ENCODE peak calls at places on chromosomes 12 and 14, in ten cellular contexts. U is retina, S is germinal center, Y is IMR-90, J is RPMI7951, N is left cardiac atrium, D is iPS-NIHi11, C is left kidney, V is HFFc6, X is HEK293T. H is an unnamed sample.
A peak's percentile ranks its signal among the peaks of the same experiment; 100 is the strongest.

GRCh38 chr14:22531451-22532344 is 57.3 kb downstream of the DAD1 start:
- DNase-seq in C (no peak), Y (no peak), D (no peak), S (peak; percentile 46), X (no peak), V (no peak), J (no peak), U (no peak), N (no peak), H (no peak)

GRCh38 chr14:76768671-76769500 is 7.6 kb downstream of the VASH1 start:
- DNase-seq in S (no peak), X (no peak), C (no peak), J (no peak), D (no peak), N (peak; percentile 21), V (no peak), Y (no peak), U (no peak), H (no peak)

GRCh38 chr14:46490150-46490769 is 161.3 kb downstream of the RPL10L start:
- DNase-seq in N (no peak), X (peak; percentile 17), V (no peak), Y (no peak), J (no peak), U (no peak), S (no peak), C (peak; percentile 37), D (peak; percentile 34), H (no peak)

GRCh38 chr14:75427126-75427481 is 718 bp upstream of the JDP2 start:
- DNase-seq in U (peak; percentile 31), J (no peak), X (no peak), C (no peak), Y (no peak), V (no peak), D (no peak), N (no peak), S (peak; percentile 27), H (peak; percentile 38)

GRCh38 chr12:104752883-104753282 is 205.2 kb downstream of the SLC41A2 start:
- DNase-seq in D (no peak), N (no peak), S (no peak), C (no peak), V (no peak), U (no peak), J (no peak), X (no peak), Y (no peak), H (no peak)

GRCh38 chr14:44449694-44450093 is 57.4 kb downstream of the FSCB start:
- DNase-seq in Y (no peak), X (no peak), N (no peak), D (no peak), U (no peak), V (no peak), S (no peak), C (no peak), J (no peak), H (peak; percentile 24)

GRCh38 chr12:114006482-114007425 is 40.6 kb upstream of the RBM19 start:
- DNase-seq in N (no peak), C (no peak), X (no peak), S (no peak), U (no peak), Y (no peak), V (no peak), D (no peak), J (no peak), H (no peak)

GRCh38 chr14:100446572-100446971 is 123.4 kb downstream of the SLC25A47 start:
- DNase-seq in U (no peak), D (peak; percentile 89), N (no peak), Y (no peak), X (peak; percentile 45), S (no peak), J (no peak), V (no peak), C (peak; percentile 84), H (no peak)

GRCh38 chr12:109461049-109461845 is 15.9 kb downstream of the KCTD10 start:
- DNase-seq in N (peak; percentile 43), D (no peak), Y (peak; percentile 62), S (peak; percentile 29), X (no peak), C (peak; percentile 35), V (no peak), U (no peak), J (peak; percentile 79), H (no peak)

GRCh38 chr12:6373022-6373787 is 2.2 kb downstream of the SCNN1A start:
- DNase-seq in X (no peak), J (no peak), S (no peak), D (no peak), N (peak; percentile 8), V (no peak), U (no peak), C (no peak), Y (no peak), H (no peak)

H was measured in mucosa of descending colon.